ENCODE peak calls at places on chromosomes 4 and X, in eight cellular contexts. One of them, this sample, is unnamed.

GRCh38 chrX:126770179-126770578 is 49.4 kb upstream of the PRR32 start:
- DNase-seq in aorta: no peak
- DNase-seq in left ventricle myocardium inferior: no peak
- DNase-seq in CD8-positive, alpha-beta T cell: no peak
- DNase-seq in lower lobe of right lung: no peak
- DNase-seq in PC-3: peak
- DNase-seq in upper lobe of right lung: no peak
- DNase-seq in OCI-LY7: peak
- DNase-seq in this sample: no peak

GRCh38 chr4:124151031-124151430 is 561.5 kb downstream of the ANKRD50 start:
- DNase-seq in left ventricle myocardium inferior: no peak
- DNase-seq in PC-3: no peak
- DNase-seq in lower lobe of right lung: no peak
- DNase-seq in aorta: no peak
- DNase-seq in CD8-positive, alpha-beta T cell: no peak
- DNase-seq in OCI-LY7: no peak
- DNase-seq in upper lobe of right lung: no peak
- DNase-seq in this sample: no peak

GRCh38 chr4:10157478-10158354 is 41.1 kb upstream of the WDR1 start:
- DNase-seq in OCI-LY7: peak
- DNase-seq in aorta: no peak
- DNase-seq in CD8-positive, alpha-beta T cell: peak
- DNase-seq in PC-3: peak
- DNase-seq in lower lobe of right lung: peak
- DNase-seq in left ventricle myocardium inferior: peak
- DNase-seq in upper lobe of right lung: no peak
- DNase-seq in this sample: no peak

GRCh38 chrX:100880368-100880767 is 6.2 kb upstream of the NOX1 start:
- DNase-seq in aorta: no peak
- DNase-seq in PC-3: peak
- DNase-seq in OCI-LY7: no peak
- DNase-seq in left ventricle myocardium inferior: no peak
- DNase-seq in lower lobe of right lung: no peak
- DNase-seq in CD8-positive, alpha-beta T cell: no peak
- DNase-seq in upper lobe of right lung: no peak
- DNase-seq in this sample: no peak

GRCh38 chr4:45475490-45475889 is 648.4 kb downstream of the GABRG1 start:
- DNase-seq in PC-3: no peak
- DNase-seq in lower lobe of right lung: no peak
- DNase-seq in left ventricle myocardium inferior: no peak
- DNase-seq in OCI-LY7: no peak
- DNase-seq in aorta: no peak
- DNase-seq in CD8-positive, alpha-beta T cell: no peak
- DNase-seq in upper lobe of right lung: no peak
- DNase-seq in this sample: no peak

GRCh38 chrX:6460893-6461490 is 73.9 kb downstream of the VCX3A start:
- DNase-seq in upper lobe of right lung: no peak
- DNase-seq in CD8-positive, alpha-beta T cell: no peak
- DNase-seq in OCI-LY7: no peak
- DNase-seq in PC-3: no peak
- DNase-seq in left ventricle myocardium inferior: no peak
- DNase-seq in aorta: no peak
- DNase-seq in lower lobe of right lung: no peak
- DNase-seq in this sample: no peak

GRCh38 chrX:53318766-53319353 is 37.5 kb upstream of the IQSEC2 start:
- DNase-seq in OCI-LY7: no peak
- DNase-seq in aorta: no peak
- DNase-seq in upper lobe of right lung: no peak
- DNase-seq in left ventricle myocardium inferior: no peak
- DNase-seq in PC-3: no peak
- DNase-seq in lower lobe of right lung: no peak
- DNase-seq in CD8-positive, alpha-beta T cell: no peak
- DNase-seq in this sample: no peak

GRCh38 chr4:87005690-87006461 is 71.1 kb downstream of the AFF1 start:
- DNase-seq in left ventricle myocardium inferior: no peak
- DNase-seq in aorta: no peak
- DNase-seq in lower lobe of right lung: no peak
- DNase-seq in PC-3: peak
- DNase-seq in CD8-positive, alpha-beta T cell: no peak
- DNase-seq in OCI-LY7: peak
- DNase-seq in upper lobe of right lung: no peak
- DNase-seq in this sample: no peak

GRCh38 chr4:76012388-76012801 is 5.1 kb upstream of the CXCL9 start:
- DNase-seq in left ventricle myocardium inferior: no peak
- DNase-seq in lower lobe of right lung: no peak
- DNase-seq in CD8-positive, alpha-beta T cell: no peak
- DNase-seq in upper lobe of right lung: no peak
- DNase-seq in PC-3: no peak
- DNase-seq in OCI-LY7: no peak
- DNase-seq in aorta: no peak
- DNase-seq in this sample: no peak

GRCh38 chr4:173334891-173335754 is 965 bp upstream of the HMGB2 start:
- DNase-seq in lower lobe of right lung: peak
- DNase-seq in OCI-LY7: peak
- DNase-seq in left ventricle myocardium inferior: peak
- DNase-seq in aorta: peak
- DNase-seq in upper lobe of right lung: peak
- DNase-seq in PC-3: peak
- DNase-seq in CD8-positive, alpha-beta T cell: peak
- DNase-seq in this sample: no peak

GRCh38 chr4:113094802-113095201 is 45.3 kb downstream of the ANK2 start:
- DNase-seq in CD8-positive, alpha-beta T cell: no peak
- DNase-seq in left ventricle myocardium inferior: no peak
- DNase-seq in upper lobe of right lung: no peak
- DNase-seq in aorta: no peak
- DNase-seq in lower lobe of right lung: no peak
- DNase-seq in OCI-LY7: peak
- DNase-seq in PC-3: peak
- DNase-seq in this sample: no peak

GRCh38 chr4:188930822-188931221 is 791.6 kb downstream of the TRIML1 start:
- DNase-seq in lower lobe of right lung: no peak
- DNase-seq in PC-3: no peak
- DNase-seq in OCI-LY7: peak
- DNase-seq in CD8-positive, alpha-beta T cell: no peak
- DNase-seq in upper lobe of right lung: no peak
- DNase-seq in aorta: no peak
- DNase-seq in left ventricle myocardium inferior: no peak
- DNase-seq in this sample: no peak

GRCh38 chr4:128162434-128162833 is 101.3 kb downstream of the LARP1B start:
- DNase-seq in aorta: no peak
- DNase-seq in upper lobe of right lung: no peak
- DNase-seq in OCI-LY7: no peak
- DNase-seq in CD8-positive, alpha-beta T cell: no peak
- DNase-seq in left ventricle myocardium inferior: no peak
- DNase-seq in lower lobe of right lung: no peak
- DNase-seq in PC-3: peak
- DNase-seq in this sample: no peak

GRCh38 chr4:48930654-48931053 is 24.1 kb upstream of the OCIAD2 start:
- DNase-seq in OCI-LY7: no peak
- DNase-seq in PC-3: no peak
- DNase-seq in upper lobe of right lung: no peak
- DNase-seq in CD8-positive, alpha-beta T cell: no peak
- DNase-seq in lower lobe of right lung: no peak
- DNase-seq in left ventricle myocardium inferior: no peak
- DNase-seq in aorta: no peak
- DNase-seq in this sample: no peak

GRCh38 chr4:123073650-123074049 is 151.3 kb upstream of the NUDT6 start:
- DNase-seq in CD8-positive, alpha-beta T cell: no peak
- DNase-seq in aorta: no peak
- DNase-seq in upper lobe of right lung: no peak
- DNase-seq in PC-3: no peak
- DNase-seq in lower lobe of right lung: no peak
- DNase-seq in left ventricle myocardium inferior: no peak
- DNase-seq in OCI-LY7: no peak
- DNase-seq in this sample: no peak

GRCh38 chr4:43457866-43458265 is 565.4 kb downstream of the GRXCR1 start:
- DNase-seq in aorta: no peak
- DNase-seq in CD8-positive, alpha-beta T cell: no peak
- DNase-seq in lower lobe of right lung: no peak
- DNase-seq in OCI-LY7: no peak
- DNase-seq in left ventricle myocardium inferior: no peak
- DNase-seq in upper lobe of right lung: no peak
- DNase-seq in PC-3: peak
- DNase-seq in this sample: peak

GRCh38 chrX:149013081-149013480 is 492.0 kb downstream of the IDS start:
- DNase-seq in upper lobe of right lung: no peak
- DNase-seq in OCI-LY7: no peak
- DNase-seq in PC-3: no peak
- DNase-seq in lower lobe of right lung: no peak
- DNase-seq in aorta: no peak
- DNase-seq in left ventricle myocardium inferior: no peak
- DNase-seq in CD8-positive, alpha-beta T cell: no peak
- DNase-seq in this sample: no peak

GRCh38 chr4:48331577-48332340 is 9.6 kb upstream of the SLAIN2 start:
- DNase-seq in PC-3: peak
- DNase-seq in lower lobe of right lung: no peak
- DNase-seq in upper lobe of right lung: no peak
- DNase-seq in OCI-LY7: no peak
- DNase-seq in aorta: no peak
- DNase-seq in CD8-positive, alpha-beta T cell: no peak
- DNase-seq in left ventricle myocardium inferior: no peak
- DNase-seq in this sample: peak

GRCh38 chr4:55345980-55346850 is at the start of gene SRD5A3:
- DNase-seq in OCI-LY7: peak
- DNase-seq in left ventricle myocardium inferior: peak
- DNase-seq in PC-3: peak
- DNase-seq in lower lobe of right lung: peak
- DNase-seq in CD8-positive, alpha-beta T cell: peak
- DNase-seq in upper lobe of right lung: peak
- DNase-seq in aorta: peak
- DNase-seq in this sample: no peak

GRCh38 chr4:55348436-55348835 is 2.4 kb downstream of the SRD5A3 start:
- DNase-seq in aorta: no peak
- DNase-seq in CD8-positive, alpha-beta T cell: no peak
- DNase-seq in OCI-LY7: no peak
- DNase-seq in PC-3: peak
- DNase-seq in lower lobe of right lung: no peak
- DNase-seq in left ventricle myocardium inferior: no peak
- DNase-seq in upper lobe of right lung: no peak
- DNase-seq in this sample: peak

GRCh38 chr4:55345054-55345453 is 988 bp upstream of the SRD5A3 start:
- DNase-seq in upper lobe of right lung: no peak
- DNase-seq in CD8-positive, alpha-beta T cell: no peak
- DNase-seq in OCI-LY7: no peak
- DNase-seq in PC-3: no peak
- DNase-seq in left ventricle myocardium inferior: no peak
- DNase-seq in aorta: no peak
- DNase-seq in lower lobe of right lung: no peak
- DNase-seq in this sample: no peak

GRCh38 chr4:55346851-55347255 is 811 bp downstream of the SRD5A3 start:
- DNase-seq in OCI-LY7: no peak
- DNase-seq in PC-3: no peak
- DNase-seq in aorta: no peak
- DNase-seq in upper lobe of right lung: no peak
- DNase-seq in left ventricle myocardium inferior: no peak
- DNase-seq in lower lobe of right lung: no peak
- DNase-seq in CD8-positive, alpha-beta T cell: peak
- DNase-seq in this sample: no peak

DNA sequence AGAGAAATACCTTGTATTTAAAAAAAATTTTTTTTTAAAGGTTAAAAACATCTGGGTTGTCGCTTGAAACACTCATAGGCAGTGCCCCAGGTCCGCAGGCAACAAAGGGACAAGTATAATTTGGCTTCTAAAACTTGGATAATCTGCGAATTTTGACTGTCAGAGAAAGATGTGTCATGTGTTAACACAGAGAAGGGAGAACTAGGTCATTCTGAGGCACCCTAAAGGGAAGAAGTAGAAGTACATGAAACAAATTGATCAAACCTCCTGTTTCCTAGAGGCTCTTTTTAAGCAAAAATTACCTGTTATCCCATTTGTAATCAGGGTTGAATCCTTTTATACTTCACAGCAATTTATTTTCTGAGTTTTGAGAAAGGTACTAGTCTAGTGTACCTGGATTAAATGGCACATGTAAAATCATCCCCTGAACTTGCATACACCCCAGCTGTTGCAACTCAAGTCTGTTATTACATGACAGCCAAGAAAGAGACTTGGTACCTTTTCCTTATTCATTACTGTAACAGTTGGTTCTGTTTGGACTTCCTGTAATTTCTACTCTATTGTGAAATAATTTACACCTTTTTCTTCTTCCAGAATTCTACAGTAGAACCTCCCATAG is 1.7 kb downstream of the SRD5A3 start:
- DNase-seq in PC-3: peak
- DNase-seq in lower lobe of right lung: no peak
- DNase-seq in CD8-positive, alpha-beta T cell: no peak
- DNase-seq in aorta: no peak
- DNase-seq in left ventricle myocardium inferior: no peak
- DNase-seq in upper lobe of right lung: no peak
- DNase-seq in OCI-LY7: peak
- DNase-seq in this sample: no peak
- H3K27ac ChIP-seq in PC-3: peak
- H3K27ac ChIP-seq in lower lobe of right lung: peak
- H3K27ac ChIP-seq in CD8-positive, alpha-beta T cell: no peak
- H3K27ac ChIP-seq in aorta: peak
- H3K27ac ChIP-seq in left ventricle myocardium inferior: peak
- H3K27ac ChIP-seq in upper lobe of right lung: no peak
- H3K27ac ChIP-seq in OCI-LY7: no peak
- H3K27ac ChIP-seq in this sample: peak

DNA sequence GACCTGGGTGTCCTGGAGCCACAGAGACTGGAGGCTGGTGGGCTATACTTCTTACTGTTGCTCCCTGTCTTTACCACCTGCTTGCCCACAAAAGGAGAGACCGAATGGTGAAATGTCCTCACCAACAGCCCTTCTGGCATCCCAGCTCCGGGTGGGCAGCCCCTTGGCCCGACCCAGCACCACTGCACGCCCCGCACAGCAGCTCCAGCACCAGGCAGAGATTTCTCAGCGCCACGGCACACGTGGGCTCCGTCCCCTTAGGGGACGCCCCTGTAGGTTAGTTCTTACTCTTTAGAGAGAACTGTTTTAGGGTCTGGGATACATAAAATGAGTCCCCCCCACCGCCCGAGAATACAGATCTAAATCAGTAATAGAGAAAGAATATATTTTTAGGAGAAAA is 158.4 kb upstream of the MAB21L2 start:
- DNase-seq in aorta: no peak
- DNase-seq in CD8-positive, alpha-beta T cell: no peak
- DNase-seq in PC-3: no peak
- DNase-seq in upper lobe of right lung: no peak
- DNase-seq in lower lobe of right lung: no peak
- DNase-seq in OCI-LY7: no peak
- DNase-seq in left ventricle myocardium inferior: no peak
- DNase-seq in this sample: no peak
- H3K27ac ChIP-seq in aorta: no peak
- H3K27ac ChIP-seq in CD8-positive, alpha-beta T cell: no peak
- H3K27ac ChIP-seq in PC-3: no peak
- H3K27ac ChIP-seq in upper lobe of right lung: no peak
- H3K27ac ChIP-seq in lower lobe of right lung: no peak
- H3K27ac ChIP-seq in OCI-LY7: no peak
- H3K27ac ChIP-seq in left ventricle myocardium inferior: no peak
- H3K27ac ChIP-seq in this sample: no peak

GRCh38 chrX:134481339-134481738 is 21.4 kb downstream of the HPRT1 start:
- DNase-seq in aorta: no peak
- DNase-seq in upper lobe of right lung: no peak
- DNase-seq in left ventricle myocardium inferior: no peak
- DNase-seq in lower lobe of right lung: no peak
- DNase-seq in OCI-LY7: no peak
- DNase-seq in CD8-positive, alpha-beta T cell: no peak
- DNase-seq in PC-3: no peak
- DNase-seq in this sample: no peak
- H3K27ac ChIP-seq in aorta: no peak
- H3K27ac ChIP-seq in upper lobe of right lung: no peak
- H3K27ac ChIP-seq in left ventricle myocardium inferior: no peak
- H3K27ac ChIP-seq in lower lobe of right lung: no peak
- H3K27ac ChIP-seq in OCI-LY7: no peak
- H3K27ac ChIP-seq in CD8-positive, alpha-beta T cell: no peak
- H3K27ac ChIP-seq in PC-3: no peak
- H3K27ac ChIP-seq in this sample: no peak

GRCh38 chrX:29477878-29478277 is 737.5 kb upstream of the MAGEB2 start:
- DNase-seq in OCI-LY7: no peak
- DNase-seq in aorta: no peak
- DNase-seq in upper lobe of right lung: no peak
- DNase-seq in PC-3: no peak
- DNase-seq in lower lobe of right lung: no peak
- DNase-seq in left ventricle myocardium inferior: no peak
- DNase-seq in CD8-positive, alpha-beta T cell: no peak
- DNase-seq in this sample: no peak
- H3K27ac ChIP-seq in OCI-LY7: no peak
- H3K27ac ChIP-seq in aorta: no peak
- H3K27ac ChIP-seq in upper lobe of right lung: no peak
- H3K27ac ChIP-seq in PC-3: no peak
- H3K27ac ChIP-seq in lower lobe of right lung: no peak
- H3K27ac ChIP-seq in left ventricle myocardium inferior: no peak
- H3K27ac ChIP-seq in CD8-positive, alpha-beta T cell: no peak
- H3K27ac ChIP-seq in this sample: no peak